ENCODE peak calls at places on chromosomes 1 and 21, in five cellular contexts. One of them, this sample, is unnamed.

GRCh38 chr1:243294723-243295121 is 38.9 kb downstream of the SDCCAG8 start:
- DNase-seq in ovary: no peak
- DNase-seq in aorta: no peak
- DNase-seq in psoas muscle: no peak
- DNase-seq in left ventricle myocardium inferior: no peak
- DNase-seq in this sample: no peak

GRCh38 chr1:1088036-1088800 is 14.1 kb upstream of the RNF223 start:
- DNase-seq in aorta: peak; percentile 45
- DNase-seq in psoas muscle: peak; percentile 13
- DNase-seq in left ventricle myocardium inferior: no peak
- DNase-seq in ovary: no peak
- DNase-seq in this sample: no peak

GRCh38 chr21:16330340-16331319 is 600.8 kb downstream of the USP25 start:
- DNase-seq in aorta: no peak
- DNase-seq in left ventricle myocardium inferior: no peak
- DNase-seq in ovary: no peak
- DNase-seq in psoas muscle: no peak
- DNase-seq in this sample: peak; percentile 60

GRCh38 chr21:44854664-44855446 is 18.6 kb downstream of the PTTG1IP start:
- DNase-seq in left ventricle myocardium inferior: no peak
- DNase-seq in ovary: no peak
- DNase-seq in psoas muscle: peak; percentile 43
- DNase-seq in aorta: peak; percentile 35
- DNase-seq in this sample: no peak

GRCh38 chr1:35434703-35435102 is 122.5 kb downstream of the KIAA0319L start:
- DNase-seq in aorta: no peak
- DNase-seq in ovary: no peak
- DNase-seq in left ventricle myocardium inferior: no peak
- DNase-seq in psoas muscle: no peak
- DNase-seq in this sample: no peak

GRCh38 chr1:229031491-229032341 is 239.2 kb upstream of the RAB4A start:
- DNase-seq in aorta: no peak
- DNase-seq in ovary: no peak
- DNase-seq in left ventricle myocardium inferior: no peak
- DNase-seq in psoas muscle: no peak
- DNase-seq in this sample: no peak

GRCh38 chr1:194813109-194813508 is 1626.7 kb upstream of the B3GALT2 start:
- DNase-seq in left ventricle myocardium inferior: no peak
- DNase-seq in ovary: no peak
- DNase-seq in psoas muscle: no peak
- DNase-seq in aorta: no peak
- DNase-seq in this sample: no peak

GRCh38 chr1:177239792-177240191 is 69.0 kb downstream of the BRINP2 start:
- DNase-seq in ovary: no peak
- DNase-seq in aorta: no peak
- DNase-seq in left ventricle myocardium inferior: no peak
- DNase-seq in psoas muscle: no peak
- DNase-seq in this sample: no peak

GRCh38 chr1:39668111-39668510 is 3.8 kb downstream of the NT5C1A start:
- DNase-seq in aorta: no peak
- DNase-seq in left ventricle myocardium inferior: peak; percentile 71
- DNase-seq in psoas muscle: peak; percentile 49
- DNase-seq in ovary: no peak
- DNase-seq in this sample: no peak

GRCh38 chr1:41414291-41414690 is 53.1 kb downstream of the FOXO6 start:
- DNase-seq in aorta: no peak
- DNase-seq in ovary: no peak
- DNase-seq in left ventricle myocardium inferior: no peak
- DNase-seq in psoas muscle: no peak
- DNase-seq in this sample: no peak

GRCh38 chr1:41713557-41714327 is 205.0 kb downstream of the HIVEP3 start:
- DNase-seq in left ventricle myocardium inferior: no peak
- DNase-seq in psoas muscle: no peak
- DNase-seq in ovary: no peak
- DNase-seq in aorta: no peak
- DNase-seq in this sample: no peak

GRCh38 chr1:183200451-183200850 is 14.4 kb downstream of the LAMC2 start:
- DNase-seq in left ventricle myocardium inferior: no peak
- DNase-seq in psoas muscle: no peak
- DNase-seq in ovary: no peak
- DNase-seq in aorta: no peak
- DNase-seq in this sample: no peak

GRCh38 chr1:6033986-6034749 is 11.5 kb upstream of the KCNAB2 start:
- DNase-seq in left ventricle myocardium inferior: peak; percentile 38
- DNase-seq in aorta: no peak
- DNase-seq in ovary: peak; percentile 35
- DNase-seq in psoas muscle: peak; percentile 55
- DNase-seq in this sample: no peak

GRCh38 chr1:214364335-214364734 is 83.4 kb downstream of the SMYD2 start:
- DNase-seq in ovary: no peak
- DNase-seq in left ventricle myocardium inferior: peak; percentile 62
- DNase-seq in aorta: peak; percentile 69
- DNase-seq in psoas muscle: peak; percentile 49
- DNase-seq in this sample: peak; percentile 68

GRCh38 chr1:89945852-89946476 is 48.9 kb upstream of the ZNF326 start:
- DNase-seq in aorta: no peak
- DNase-seq in left ventricle myocardium inferior: no peak
- DNase-seq in psoas muscle: no peak
- DNase-seq in ovary: no peak
- DNase-seq in this sample: no peak

GRCh38 chr1:5713101-5713820 is 279.0 kb downstream of the NPHP4 start:
- DNase-seq in psoas muscle: no peak
- DNase-seq in aorta: no peak
- DNase-seq in ovary: no peak
- DNase-seq in left ventricle myocardium inferior: no peak
- DNase-seq in this sample: no peak

GRCh38 chr21:31235671-31236450 is 108.2 kb downstream of the TIAM1 start:
- DNase-seq in left ventricle myocardium inferior: no peak
- DNase-seq in aorta: no peak
- DNase-seq in ovary: no peak
- DNase-seq in psoas muscle: no peak
- DNase-seq in this sample: no peak

GRCh38 chr1:14590781-14591180 is 7.7 kb upstream of the KAZN start:
- DNase-seq in left ventricle myocardium inferior: no peak
- DNase-seq in ovary: no peak
- DNase-seq in psoas muscle: no peak
- DNase-seq in aorta: no peak
- DNase-seq in this sample: no peak

GRCh38 chr1:116772648-116773045 is 18.4 kb downstream of the CD2 start:
- DNase-seq in left ventricle myocardium inferior: no peak
- DNase-seq in aorta: no peak
- DNase-seq in ovary: no peak
- DNase-seq in psoas muscle: no peak
- DNase-seq in this sample: no peak

GRCh38 chr1:51843948-51844347 is 34.6 kb downstream of the NRDC start:
- DNase-seq in aorta: no peak
- DNase-seq in psoas muscle: no peak
- DNase-seq in left ventricle myocardium inferior: no peak
- DNase-seq in ovary: no peak
- DNase-seq in this sample: no peak

GRCh38 chr1:205375816-205376545 is 19.3 kb upstream of the KLHDC8A start:
- DNase-seq in ovary: peak; percentile 62
- DNase-seq in aorta: no peak
- DNase-seq in psoas muscle: no peak
- DNase-seq in left ventricle myocardium inferior: no peak
- DNase-seq in this sample: no peak

GRCh38 chr1:244022301-244022700 is 28.8 kb upstream of the ZBTB18 start:
- DNase-seq in ovary: no peak
- DNase-seq in aorta: no peak
- DNase-seq in psoas muscle: no peak
- DNase-seq in left ventricle myocardium inferior: no peak
- DNase-seq in this sample: no peak

GRCh38 chr1:152495066-152495675 is 15.4 kb upstream of the LCE5A start:
- DNase-seq in psoas muscle: no peak
- DNase-seq in aorta: no peak
- DNase-seq in left ventricle myocardium inferior: no peak
- DNase-seq in ovary: no peak
- DNase-seq in this sample: peak; percentile 56

GRCh38 chr21:43369124-43369523 is 57.8 kb downstream of the SIK1 start:
- DNase-seq in aorta: no peak
- DNase-seq in left ventricle myocardium inferior: no peak
- DNase-seq in ovary: no peak
- DNase-seq in psoas muscle: peak; percentile 54
- DNase-seq in this sample: no peak

GRCh38 chr21:43364851-43365424 is 62.0 kb downstream of the SIK1 start:
- DNase-seq in aorta: no peak
- DNase-seq in ovary: no peak
- DNase-seq in psoas muscle: no peak
- DNase-seq in left ventricle myocardium inferior: no peak
- DNase-seq in this sample: no peak

GRCh38 chr1:119869962-119870361 is 26.4 kb downstream of the ADAM30 start:
- DNase-seq in ovary: no peak
- DNase-seq in aorta: no peak
- DNase-seq in psoas muscle: no peak
- DNase-seq in left ventricle myocardium inferior: no peak
- DNase-seq in this sample: no peak

GRCh38 chr1:214380418-214380817 is 99.5 kb downstream of the SMYD2 start:
- DNase-seq in left ventricle myocardium inferior: no peak
- DNase-seq in aorta: no peak
- DNase-seq in ovary: no peak
- DNase-seq in psoas muscle: no peak
- DNase-seq in this sample: peak; percentile 82

GRCh38 chr1:154571964-154572288 is 4.3 kb downstream of the CHRNB2 start:
- DNase-seq in psoas muscle: no peak
- DNase-seq in ovary: no peak
- DNase-seq in left ventricle myocardium inferior: no peak
- DNase-seq in aorta: no peak
- DNase-seq in this sample: no peak

GRCh38 chr21:33374080-33374873 is 28.9 kb upstream of the IFNGR2 start:
- DNase-seq in ovary: no peak
- DNase-seq in left ventricle myocardium inferior: peak; percentile 52
- DNase-seq in psoas muscle: no peak
- DNase-seq in aorta: no peak
- DNase-seq in this sample: peak; percentile 46

GRCh38 chr1:14660795-14661194 is 62.3 kb downstream of the KAZN start:
- DNase-seq in psoas muscle: no peak
- DNase-seq in aorta: no peak
- DNase-seq in ovary: no peak
- DNase-seq in left ventricle myocardium inferior: no peak
- DNase-seq in this sample: no peak

GRCh38 chr1:227774051-227774720 is 39.0 kb downstream of the SNAP47 start:
- DNase-seq in ovary: no peak
- DNase-seq in psoas muscle: no peak
- DNase-seq in aorta: no peak
- DNase-seq in left ventricle myocardium inferior: no peak
- DNase-seq in this sample: no peak

GRCh38 chr1:7299994-7300393 is 471.1 kb upstream of the VAMP3 start:
- DNase-seq in aorta: no peak
- DNase-seq in ovary: no peak
- DNase-seq in psoas muscle: no peak
- DNase-seq in left ventricle myocardium inferior: no peak
- DNase-seq in this sample: no peak

GRCh38 chr1:187051618-187052232 is 223.0 kb downstream of the PLA2G4A start:
- DNase-seq in ovary: no peak
- DNase-seq in left ventricle myocardium inferior: no peak
- DNase-seq in psoas muscle: no peak
- DNase-seq in aorta: no peak
- DNase-seq in this sample: peak; percentile 35

GRCh38 chr1:241275981-241276380 is 81.0 kb downstream of the RGS7 start:
- DNase-seq in ovary: no peak
- DNase-seq in left ventricle myocardium inferior: no peak
- DNase-seq in aorta: no peak
- DNase-seq in psoas muscle: no peak
- DNase-seq in this sample: no peak

GRCh38 chr1:151055581-151055980 is 3.8 kb downstream of the CDC42SE1 start:
- DNase-seq in psoas muscle: no peak
- DNase-seq in aorta: no peak
- DNase-seq in ovary: no peak
- DNase-seq in left ventricle myocardium inferior: no peak
- DNase-seq in this sample: no peak

GRCh38 chr1:237232501-237232900 is 190.5 kb downstream of the RYR2 start:
- DNase-seq in ovary: no peak
- DNase-seq in left ventricle myocardium inferior: no peak
- DNase-seq in psoas muscle: no peak
- DNase-seq in aorta: no peak
- DNase-seq in this sample: no peak

GRCh38 chr21:43600642-43601397 is 58.5 kb downstream of the HSF2BP start:
- DNase-seq in aorta: no peak
- DNase-seq in left ventricle myocardium inferior: no peak
- DNase-seq in psoas muscle: no peak
- DNase-seq in ovary: no peak
- DNase-seq in this sample: no peak

GRCh38 chr21:29233611-29234540 is 64.8 kb upstream of the BACH1 start:
- DNase-seq in left ventricle myocardium inferior: no peak
- DNase-seq in psoas muscle: no peak
- DNase-seq in aorta: no peak
- DNase-seq in ovary: no peak
- DNase-seq in this sample: no peak

GRCh38 chr1:66182551-66183178 is 351.3 kb upstream of the SGIP1 start:
- DNase-seq in left ventricle myocardium inferior: no peak
- DNase-seq in psoas muscle: no peak
- DNase-seq in aorta: no peak
- DNase-seq in ovary: no peak
- DNase-seq in this sample: no peak

GRCh38 chr1:42773420-42773819 is 6.4 kb downstream of the C1orf50 start:
- DNase-seq in psoas muscle: no peak
- DNase-seq in aorta: no peak
- DNase-seq in ovary: no peak
- DNase-seq in left ventricle myocardium inferior: no peak
- DNase-seq in this sample: no peak
- H3K4me1 ChIP-seq in psoas muscle: peaks cover 20% of the 10 kb centered on the region
- H3K4me1 ChIP-seq in aorta: no peaks in the 10 kb centered on the region
- H3K4me1 ChIP-seq in ovary: peaks cover 3% of the 10 kb centered on the region
- H3K4me1 ChIP-seq in left ventricle myocardium inferior: peaks cover 38% of the 10 kb centered on the region
- H3K4me1 ChIP-seq in this sample: no peaks in the 10 kb centered on the region

GRCh38 chr1:37657620-37658412 is 23.1 kb upstream of the RSPO1 start:
- DNase-seq in ovary: no peak
- DNase-seq in aorta: no peak
- DNase-seq in left ventricle myocardium inferior: no peak
- DNase-seq in psoas muscle: no peak
- DNase-seq in this sample: no peak
- H3K4me1 ChIP-seq in ovary: no peaks in the 10 kb centered on the region
- H3K4me1 ChIP-seq in aorta: no peaks in the 10 kb centered on the region
- H3K4me1 ChIP-seq in left ventricle myocardium inferior: no peaks in the 10 kb centered on the region
- H3K4me1 ChIP-seq in psoas muscle: no peaks in the 10 kb centered on the region
- H3K4me1 ChIP-seq in this sample: peaks cover 6% of the 10 kb centered on the region

DNA sequence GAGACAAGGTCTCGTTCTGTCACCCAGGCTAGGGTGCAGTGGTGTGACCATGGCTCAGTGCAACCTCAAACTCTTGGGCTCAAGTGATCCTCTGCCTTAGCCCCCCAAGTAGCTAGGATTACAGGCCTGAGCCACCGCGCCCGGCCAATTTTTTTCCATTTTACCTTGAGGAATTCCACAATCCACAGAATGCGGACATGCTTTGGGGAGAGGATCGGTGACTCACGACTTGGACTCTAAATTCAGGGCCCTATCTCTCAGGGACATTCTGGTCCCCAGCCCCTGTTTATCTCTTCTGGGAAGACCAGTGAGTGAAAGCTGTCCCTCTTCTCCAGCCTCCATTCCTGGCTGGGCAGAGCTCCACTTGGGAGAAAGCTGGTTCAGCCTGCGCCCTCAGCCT is 5.2 kb downstream of the PADI1 start:
- DNase-seq in ovary: no peak
- DNase-seq in psoas muscle: no peak
- DNase-seq in left ventricle myocardium inferior: no peak
- DNase-seq in aorta: no peak
- DNase-seq in this sample: no peak
- H3K4me1 ChIP-seq in ovary: no peaks in the 10 kb centered on the region
- H3K4me1 ChIP-seq in psoas muscle: no peaks in the 10 kb centered on the region
- H3K4me1 ChIP-seq in left ventricle myocardium inferior: peaks cover 7% of the 10 kb centered on the region
- H3K4me1 ChIP-seq in aorta: no peaks in the 10 kb centered on the region
- H3K4me1 ChIP-seq in this sample: no peaks in the 10 kb centered on the region

GRCh38 chr1:17572264-17572985 is 32.9 kb downstream of the ARHGEF10L start:
- DNase-seq in aorta: no peak
- DNase-seq in psoas muscle: no peak
- DNase-seq in ovary: no peak
- DNase-seq in left ventricle myocardium inferior: no peak
- DNase-seq in this sample: no peak
- H3K4me1 ChIP-seq in aorta: peaks cover 9% of the 10 kb centered on the region
- H3K4me1 ChIP-seq in psoas muscle: peaks cover 37% of the 10 kb centered on the region
- H3K4me1 ChIP-seq in ovary: peaks cover 31% of the 10 kb centered on the region
- H3K4me1 ChIP-seq in left ventricle myocardium inferior: peaks cover 89% of the 10 kb centered on the region
- H3K4me1 ChIP-seq in this sample: peaks cover 36% of the 10 kb centered on the region

This sample was measured in Caco-2.